ENCODE peak calls at places on chromosome 17, in four cellular contexts. A is heart left ventricle, F is lung, K is EL. U is an unnamed sample.

GRCh38 chr17:74373838-74374606 is 6.7 kb downstream of the GPR142 start:
- DNase-seq in A (peak), F (no peak), K (no peak), U (peak)

GRCh38 chr17:32323784-32324590 is 18.0 kb downstream of the C17orf75 start:
- DNase-seq in A (no peak), F (no peak), K (peak), U (peak)

GRCh38 chr17:54898576-54898975 is 2.1 kb upstream of the TOM1L1 start:
- DNase-seq in A (no peak), F (no peak), K (no peak), U (no peak)

GRCh38 chr17:81517339-81518112 is 4.9 kb upstream of the ACTG1 start:
- DNase-seq in A (no peak), F (no peak), K (no peak), U (no peak)

GRCh38 chr17:57372156-57372555 is 115.8 kb downstream of the MSI2 start:
- DNase-seq in A (no peak), F (no peak), K (peak), U (no peak)

GRCh38 chr17:73323622-73324455 is 12.0 kb upstream of the CDC42EP4 start:
- DNase-seq in A (peak), F (no peak), K (no peak), U (no peak)

GRCh38 chr17:32310927-32311568 is 30.9 kb downstream of the C17orf75 start:
- DNase-seq in A (no peak), F (no peak), K (peak), U (no peak)

GRCh38 chr17:20189979-20190378 is 180.8 kb downstream of the SPECC1 start:
- DNase-seq in A (no peak), F (no peak), K (no peak), U (no peak)

GRCh38 chr17:30961213-30962188 is 9.3 kb upstream of the RNF135 start:
- DNase-seq in A (no peak), F (no peak), K (no peak), U (no peak)

GRCh38 chr17:27609606-27610303 is 21.2 kb upstream of the LGALS9 start:
- DNase-seq in A (peak), F (no peak), K (peak), U (no peak)

GRCh38 chr17:31744541-31744951 is 114.5 kb downstream of the COPRS start:
- DNase-seq in A (no peak), F (no peak), K (no peak), U (no peak)

GRCh38 chr17:32461853-32462617 is 17.7 kb downstream of the PSMD11 start:
- DNase-seq in A (peak), F (no peak), K (peak), U (peak)

GRCh38 chr17:39553326-39553945 is 54.3 kb downstream of the NEUROD2 start:
- DNase-seq in A (no peak), F (no peak), K (peak), U (no peak)

GRCh38 chr17:32610943-32611342 is 124.2 kb downstream of the CDK5R1 start:
- DNase-seq in A (no peak), F (no peak), K (no peak), U (no peak)

GRCh38 chr17:41308251-41308917 is 725 bp downstream of the KRTAP16-1 start:
- DNase-seq in A (peak), F (no peak), K (no peak), U (no peak)

GRCh38 chr17:71111945-71112344 is 942.6 kb downstream of the KCNJ2 start:
- DNase-seq in A (no peak), F (no peak), K (no peak), U (no peak)

GRCh38 chr17:50686494-50687199 is 21.1 kb downstream of the ANKRD40 start:
- DNase-seq in A (no peak), F (peak), K (peak), U (peak)

GRCh38 chr17:43216369-43216761 is 4.7 kb downstream of the TMEM106A start:
- DNase-seq in A (no peak), F (no peak), K (no peak), U (no peak)

GRCh38 chr17:65514082-65514481 is 47.4 kb downstream of the AXIN2 start:
- DNase-seq in A (no peak), F (no peak), K (peak), U (no peak)

GRCh38 chr17:37447641-37448040 is 41.0 kb downstream of the TADA2A start:
- DNase-seq in A (no peak), F (no peak), K (peak), U (no peak)

GRCh38 chr17:9645858-9646555 is 690 bp downstream of the USP43 start:
- DNase-seq in A (no peak), F (peak), K (peak), U (peak)

GRCh38 chr17:43366809-43367587 is 31.8 kb upstream of the ARL4D start:
- DNase-seq in A (no peak), F (no peak), K (no peak), U (peak)

GRCh38 chr17:63699638-63700527 is at the start of gene LIMD2:
- DNase-seq in A (peak), F (no peak), K (peak), U (peak)

GRCh38 chr17:31400481-31400950 is 9.0 kb downstream of the RAB11FIP4 start:
- DNase-seq in A (no peak), F (no peak), K (no peak), U (no peak)

GRCh38 chr17:42365136-42365535 is 23.1 kb downstream of the STAT3 start:
- DNase-seq in A (no peak), F (no peak), K (peak), U (peak)